ENCODE peak calls at places on chromosomes 13 and 19, in eight cellular contexts. F is GM10248, J is mesothelial cell of epicardium, E is stomach, D is body of pancreas, Y is Calu3, Z is brain microvascular endothelial cell, X is Panc1. P is an unnamed sample.

GRCh38 chr19:12723643-12724426 is at the start of gene TNPO2:
- DNase-seq in D (peak; percentile 54), F (peak; percentile 81), Z (peak; percentile 52), E (peak; percentile 60), J (no peak), Y (peak; percentile 51), X (no peak), P (peak; percentile 67)

GRCh38 chr19:293436-294110 is 2.4 kb upstream of the PLPP2 start:
- DNase-seq in E (peak; percentile 24), F (no peak), Z (no peak), J (no peak), X (no peak), D (no peak), Y (no peak), P (no peak)

GRCh38 chr19:17862711-17863519 is 3.2 kb downstream of the RPL18A start:
- DNase-seq in Z (no peak), X (no peak), F (no peak), J (no peak), D (no peak), Y (no peak), E (no peak), P (no peak)

GRCh38 chr13:73060251-73061160 is 1.7 kb downstream of the KLF5 start:
- DNase-seq in X (no peak), D (no peak), E (no peak), Y (no peak), F (no peak), J (no peak), Z (peak; percentile 64), P (no peak)

GRCh38 chr19:45508931-45509691 is 1.8 kb downstream of the VASP start:
- DNase-seq in J (no peak), X (no peak), D (peak; percentile 53), F (peak; percentile 85), Y (peak; percentile 76), E (peak; percentile 73), Z (peak; percentile 71), P (peak; percentile 41)

GRCh38 chr19:39270091-39270871 is 2.1 kb downstream of the IFNL2 start:
- DNase-seq in E (no peak), D (no peak), F (no peak), J (no peak), Y (no peak), X (no peak), Z (no peak), P (no peak)

GRCh38 chr19:23311551-23311950 is 61.4 kb upstream of the ZNF724 start:
- DNase-seq in D (no peak), E (no peak), J (no peak), X (no peak), Z (no peak), F (no peak), Y (no peak), P (no peak)

GRCh38 chr13:95948646-95949045 is 104.6 kb downstream of the UGGT2 start:
- DNase-seq in X (no peak), Z (peak; percentile 75), F (no peak), J (no peak), D (no peak), E (no peak), Y (no peak), P (no peak)

GRCh38 chr19:52941941-52942370 is 18.7 kb upstream of the ZNF888 start:
- DNase-seq in D (peak; percentile 38), F (peak; percentile 12), Y (peak; percentile 39), Z (peak; percentile 7), E (peak; percentile 35), J (no peak), X (no peak), P (no peak)

GRCh38 chr19:12331211-12331941 is 2.1 kb downstream of the ZNF563 start:
- DNase-seq in J (no peak), F (peak; percentile 85), X (no peak), D (no peak), Y (no peak), E (no peak), Z (no peak), P (no peak)

GRCh38 chr19:10132848-10133350 is 13.2 kb upstream of the EIF3G start:
- DNase-seq in E (no peak), X (no peak), Y (no peak), D (no peak), Z (no peak), J (no peak), F (no peak), P (no peak)

GRCh38 chr19:38666662-38667448 is 19.4 kb downstream of the ACTN4 start:
- DNase-seq in E (no peak), D (peak; percentile 80), J (no peak), Y (peak; percentile 74), Z (peak; percentile 63), F (peak; percentile 71), X (no peak), P (no peak)

GRCh38 chr13:46572758-46573384 is 19.9 kb downstream of the LRCH1 start:
- DNase-seq in D (no peak), X (no peak), Y (no peak), F (no peak), E (no peak), Z (no peak), J (no peak), P (no peak)

GRCh38 chr19:31352782-31353651 is 3.8 kb upstream of the TSHZ3 start:
- DNase-seq in Z (no peak), F (no peak), Y (no peak), E (no peak), D (no peak), J (no peak), X (no peak), P (no peak)

GRCh38 chr19:1896508-1896907 is 8.7 kb upstream of the ADAT3 start:
- DNase-seq in D (no peak), F (no peak), Z (no peak), J (no peak), E (no peak), X (no peak), Y (no peak), P (no peak)

GRCh38 chr13:26855071-26855470 is 94.5 kb upstream of the GPR12 start:
- DNase-seq in D (no peak), Z (no peak), E (no peak), X (no peak), Y (no peak), J (no peak), F (no peak), P (no peak)

GRCh38 chr13:51502206-51502651 is 49.4 kb upstream of the INTS6 start:
- DNase-seq in X (no peak), F (peak; percentile 79), D (no peak), E (no peak), Y (no peak), Z (no peak), J (no peak), P (no peak)

GRCh38 chr19:37007587-37008220 is 70.5 kb upstream of the ZNF420 start:
- DNase-seq in J (no peak), E (peak; percentile 27), F (no peak), Z (peak; percentile 40), D (peak; percentile 55), Y (no peak), X (no peak), P (no peak)

GRCh38 chr19:46689358-46689757 is 27.6 kb downstream of the PRKD2 start:
- DNase-seq in F (no peak), X (no peak), D (no peak), Z (no peak), E (no peak), J (no peak), Y (no peak), P (no peak)

GRCh38 chr13:46860734-46861133 is 36.1 kb downstream of the HTR2A start:
- DNase-seq in F (no peak), Z (no peak), E (no peak), Y (no peak), D (no peak), X (no peak), J (no peak), P (no peak)

GRCh38 chr13:77516342-77516789 is 19.1 kb upstream of the SCEL start:
- DNase-seq in J (no peak), E (no peak), D (no peak), F (no peak), Z (peak; percentile 65), X (peak; percentile 42), Y (no peak), P (no peak)

GRCh38 chr19:15251010-15251748 is 18.9 kb upstream of the EPHX3 start:
- DNase-seq in J (no peak), E (no peak), F (no peak), X (no peak), Z (peak; percentile 86), Y (no peak), D (no peak), P (no peak)
- TF ChIP-seq CTCF in J (no peak), E (no peak), F (no peak), X (no peak), Z (no peak), Y (no peak), D (no peak), P (no peak)

GRCh38 chr13:113968463-113969310 is 5.2 kb downstream of the C13orf46 start:
- DNase-seq in E (no peak), F (no peak), Y (no peak), D (no peak), X (no peak), J (peak; percentile 8), Z (no peak), P (no peak)
- TF ChIP-seq CTCF in E (no peak), F (no peak), Y (no peak), D (no peak), X (no peak), J (no peak), Z (peak; percentile 22), P (no peak)

GRCh38 chr13:110136660-110137585 is 170.0 kb downstream of the COL4A1 start:
- DNase-seq in J (no peak), X (no peak), Y (no peak), F (no peak), D (no peak), E (no peak), Z (no peak), P (no peak)

GRCh38 chr13:110135977-110136597 is 170.9 kb downstream of the COL4A1 start:
- DNase-seq in Y (no peak), X (no peak), Z (no peak), D (no peak), F (no peak), J (no peak), E (no peak), P (no peak)

GRCh38 chr13:110138700-110139036 is 168.3 kb downstream of the COL4A1 start:
- DNase-seq in J (no peak), D (no peak), F (no peak), E (no peak), Y (no peak), X (no peak), Z (no peak), P (no peak)

GRCh38 chr13:110138009-110138699 is 168.8 kb downstream of the COL4A1 start:
- DNase-seq in J (no peak), Z (peak; percentile 78), F (peak; percentile 60), D (peak; percentile 56), X (no peak), E (peak; percentile 55), Y (peak; percentile 56), P (no peak)

GRCh38 chr13:110137677-110138008 is 169.3 kb downstream of the COL4A1 start:
- DNase-seq in J (no peak), E (no peak), X (no peak), F (peak; percentile 65), D (peak; percentile 45), Y (peak; percentile 30), Z (peak; percentile 56), P (no peak)
- TF ChIP-seq CTCF in J (no peak), E (no peak), X (peak; percentile 29), F (peak; percentile 57), D (peak; percentile 47), Y (no peak), Z (peak; percentile 23), P (peak; percentile 59)

DNA sequence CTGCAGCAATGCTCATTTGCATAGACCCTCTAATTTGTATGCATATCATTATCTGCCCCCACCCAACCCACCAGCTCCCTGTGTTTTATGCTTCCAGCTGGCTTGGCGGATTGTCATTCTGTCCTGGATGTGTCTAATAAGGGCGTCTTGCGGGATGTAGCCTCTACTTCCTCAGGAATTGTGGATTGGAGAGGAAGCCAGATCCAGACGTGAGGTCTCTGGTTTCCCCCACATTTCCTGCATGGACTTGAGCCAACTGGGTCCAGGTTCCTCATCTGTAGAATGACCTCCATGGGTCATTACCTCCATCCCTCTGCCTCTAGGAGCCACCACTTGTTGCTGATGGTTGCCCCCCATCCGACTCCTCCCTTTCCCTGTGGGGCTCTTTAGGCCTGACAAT is 7.3 kb downstream of the TNFSF14 start:
- DNase-seq in E (no peak), Y (no peak), Z (no peak), J (no peak), F (no peak), X (no peak), D (no peak), P (no peak)
- TF ChIP-seq CTCF in E (no peak), Y (no peak), Z (no peak), J (no peak), F (no peak), X (no peak), D (no peak), P (no peak)